ENCODE peak calls at places on chromosomes 2 and 18, in ten cellular contexts. V, U, A, Y, D, N, J, E, Q and H are unnamed samples.

GRCh38 chr2:47070155-47070919 is 84.8 kb downstream of the STPG4 start:
- DNase-seq in V (no peak), U (no peak), A (no peak), Y (no peak), D (no peak), N (no peak), J (no peak), E (peak), Q (no peak), H (no peak)

GRCh38 chr2:110732422-110733413 is at the start of gene ACOXL:
- DNase-seq in V (no peak), U (peak), A (peak), Y (no peak), D (peak), N (peak), J (peak), E (no peak), Q (no peak), H (no peak)

GRCh38 chr2:210756821-210757220 is 200.4 kb downstream of the CPS1 start:
- DNase-seq in V (no peak), U (no peak), A (no peak), Y (no peak), D (no peak), N (no peak), J (no peak), E (no peak), Q (no peak), H (no peak)

GRCh38 chr18:48814490-48815181 is 136.1 kb downstream of the SMAD7 start:
- DNase-seq in V (peak), U (peak), A (no peak), Y (no peak), D (peak), N (no peak), J (peak), E (peak), Q (no peak), H (peak)

GRCh38 chr2:54755641-54756326 is 32.3 kb downstream of the EML6 start:
- DNase-seq in V (no peak), U (no peak), A (no peak), Y (no peak), D (peak), N (no peak), J (no peak), E (no peak), Q (peak), H (no peak)

GRCh38 chr2:181458881-181459280 is 1.7 kb downstream of the ITGA4 start:
- DNase-seq in V (no peak), U (no peak), A (no peak), Y (no peak), D (no peak), N (no peak), J (no peak), E (no peak), Q (peak), H (no peak)

GRCh38 chr2:64522843-64523428 is 1.2 kb upstream of the AFTPH start:
- DNase-seq in V (no peak), U (no peak), A (peak), Y (peak), D (peak), N (peak), J (peak), E (no peak), Q (peak), H (peak)

GRCh38 chr2:98790221-98790620 is 59.3 kb upstream of the MGAT4A start:
- DNase-seq in V (no peak), U (no peak), A (no peak), Y (no peak), D (no peak), N (no peak), J (no peak), E (no peak), Q (no peak), H (no peak)

GRCh38 chr2:54671010-54671409 is 52.5 kb upstream of the EML6 start:
- DNase-seq in V (no peak), U (no peak), A (no peak), Y (no peak), D (no peak), N (no peak), J (no peak), E (no peak), Q (no peak), H (no peak)

GRCh38 chr2:68921646-68922045 is 31.0 kb downstream of the GKN2 start:
- DNase-seq in V (no peak), U (no peak), A (no peak), Y (no peak), D (no peak), N (no peak), J (no peak), E (no peak), Q (no peak), H (no peak)

GRCh38 chr18:79859314-79859713 is 61.6 kb downstream of the KCNG2 start:
- DNase-seq in V (no peak), U (no peak), A (no peak), Y (no peak), D (no peak), N (no peak), J (no peak), E (no peak), Q (no peak), H (peak)

GRCh38 chr18:45560870-45561269 is 54.4 kb upstream of the SLC14A2 start:
- DNase-seq in V (no peak), U (no peak), A (no peak), Y (no peak), D (no peak), N (no peak), J (no peak), E (no peak), Q (no peak), H (no peak)

GRCh38 chr2:132811148-132811915 is 141.3 kb upstream of the LYPD1 start:
- DNase-seq in V (no peak), U (no peak), A (no peak), Y (no peak), D (no peak), N (no peak), J (no peak), E (no peak), Q (no peak), H (no peak)

GRCh38 chr2:157279331-157279730 is 21.8 kb downstream of the GALNT5 start:
- DNase-seq in V (no peak), U (no peak), A (no peak), Y (no peak), D (peak), N (no peak), J (peak), E (no peak), Q (no peak), H (no peak)

GRCh38 chr2:190766174-190766572 is 114.4 kb upstream of the GLS start:
- DNase-seq in V (no peak), U (no peak), A (no peak), Y (no peak), D (no peak), N (no peak), J (no peak), E (no peak), Q (no peak), H (no peak)

GRCh38 chr2:45607701-45608100 is 3.4 kb downstream of the SRBD1 start:
- DNase-seq in V (no peak), U (no peak), A (peak), Y (peak), D (no peak), N (no peak), J (no peak), E (no peak), Q (peak), H (no peak)

GRCh38 chr2:45612265-45612664 is 1.2 kb upstream of the SRBD1 start:
- DNase-seq in V (no peak), U (no peak), A (no peak), Y (no peak), D (no peak), N (no peak), J (no peak), E (no peak), Q (no peak), H (no peak)

GRCh38 chr2:45612741-45613140 is 1.7 kb upstream of the SRBD1 start:
- DNase-seq in V (no peak), U (no peak), A (no peak), Y (no peak), D (no peak), N (no peak), J (no peak), E (no peak), Q (no peak), H (no peak)

GRCh38 chr2:45611020-45611737 is at the start of gene SRBD1:
- DNase-seq in V (peak), U (peak), A (peak), Y (peak), D (peak), N (peak), J (peak), E (peak), Q (peak), H (peak)

DNA sequence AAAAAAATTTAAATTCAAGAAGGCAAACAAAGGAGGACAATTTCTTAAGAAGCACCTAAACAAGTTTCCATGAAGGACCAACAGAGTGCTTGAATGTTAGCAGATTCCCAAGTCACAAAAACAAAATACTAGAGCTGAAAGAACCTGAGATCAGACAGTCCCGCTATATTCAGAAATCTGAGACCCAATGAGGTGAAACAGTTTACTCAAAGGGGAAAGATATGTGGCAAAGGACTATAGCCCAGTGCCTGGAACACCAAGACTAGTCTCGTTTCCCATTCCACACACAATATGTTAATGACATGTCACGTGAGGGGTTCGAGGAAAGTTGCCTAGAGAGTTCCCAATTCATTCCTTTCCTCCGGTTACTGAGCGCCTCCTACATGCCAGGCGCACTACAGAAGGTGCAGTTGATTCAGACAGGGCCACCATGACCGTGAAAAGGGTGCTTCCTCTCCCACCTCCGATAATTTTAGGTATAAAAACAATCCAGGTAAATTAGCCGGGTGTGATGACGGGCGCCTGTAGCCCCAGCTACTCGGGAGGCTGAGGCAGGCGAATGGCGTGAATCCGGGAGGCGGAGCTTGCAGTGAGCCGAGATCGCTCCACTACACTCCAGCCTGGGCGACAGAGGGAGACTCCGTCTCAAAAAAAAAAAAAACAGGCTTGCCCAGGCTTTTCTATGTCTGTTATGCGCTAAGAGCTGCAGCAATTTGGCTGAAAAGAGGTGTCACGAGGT is 617 bp downstream of the SRBD1 start:
- DNase-seq in V (peak), U (peak), A (peak), Y (peak), D (peak), N (peak), J (peak), E (peak), Q (peak), H (peak)
- TF ChIP-seq CTCF in V (no peak), U (peak), A (peak), Y (peak), D (peak), N (peak), J (no peak), E (no peak), Q (peak), H (no peak)

GRCh38 chr18:13566941-13567762 is 159.2 kb downstream of the FAM210A start:
- DNase-seq in V (peak), U (peak), A (no peak), Y (no peak), D (peak), N (no peak), J (no peak), E (peak), Q (no peak), H (no peak)
- TF ChIP-seq POLR2A in V (no peak), U (peak), A (no peak), Y (no peak), D (peak), N (no peak), J (no peak), E (no peak), Q (no peak), H (no peak)

GRCh38 chr18:9762561-9762960 is 54.5 kb downstream of the RAB31 start:
- DNase-seq in V (no peak), U (no peak), A (no peak), Y (no peak), D (no peak), N (no peak), J (no peak), E (no peak), Q (no peak), H (no peak)
- TF ChIP-seq CTCF in V (no peak), U (no peak), A (no peak), Y (no peak), D (no peak), N (no peak), J (no peak), E (no peak), Q (no peak), H (no peak)

DNA sequence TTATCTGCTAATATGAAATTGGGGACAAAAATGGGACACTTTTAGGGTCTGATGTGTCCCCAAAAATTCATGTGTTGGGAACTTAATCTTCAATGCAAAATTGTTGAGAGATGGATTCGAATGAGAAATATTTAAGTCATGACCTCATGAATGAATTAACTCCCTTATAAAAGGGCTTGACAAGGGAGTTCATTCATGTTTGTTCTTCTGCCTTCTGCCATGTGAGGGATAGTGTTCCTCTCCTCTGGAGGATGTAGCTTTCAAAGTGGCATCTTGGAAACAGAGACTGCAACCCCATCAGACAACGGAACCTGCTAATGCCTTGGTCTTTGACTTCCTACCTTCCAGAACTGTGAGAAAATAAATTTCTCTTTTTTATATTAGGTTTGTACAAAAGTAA is 89.2 kb upstream of the LINC00305 start:
- DNase-seq in V (no peak), U (no peak), A (no peak), Y (no peak), D (no peak), N (no peak), J (no peak), E (no peak), Q (no peak), H (no peak)
- TF ChIP-seq POLR2A in V (no peak), U (no peak), A (no peak), Y (no peak), D (no peak), N (no peak), J (no peak), E (no peak), Q (no peak), H (no peak)

GRCh38 chr2:104702026-104702425 is 151.9 kb upstream of the POU3F3 start:
- DNase-seq in V (no peak), U (no peak), A (no peak), Y (no peak), D (no peak), N (no peak), J (no peak), E (no peak), Q (no peak), H (no peak)
- TF ChIP-seq CTCF in V (no peak), U (no peak), A (no peak), Y (no peak), D (no peak), N (no peak), J (no peak), E (no peak), Q (no peak), H (no peak)

DNA sequence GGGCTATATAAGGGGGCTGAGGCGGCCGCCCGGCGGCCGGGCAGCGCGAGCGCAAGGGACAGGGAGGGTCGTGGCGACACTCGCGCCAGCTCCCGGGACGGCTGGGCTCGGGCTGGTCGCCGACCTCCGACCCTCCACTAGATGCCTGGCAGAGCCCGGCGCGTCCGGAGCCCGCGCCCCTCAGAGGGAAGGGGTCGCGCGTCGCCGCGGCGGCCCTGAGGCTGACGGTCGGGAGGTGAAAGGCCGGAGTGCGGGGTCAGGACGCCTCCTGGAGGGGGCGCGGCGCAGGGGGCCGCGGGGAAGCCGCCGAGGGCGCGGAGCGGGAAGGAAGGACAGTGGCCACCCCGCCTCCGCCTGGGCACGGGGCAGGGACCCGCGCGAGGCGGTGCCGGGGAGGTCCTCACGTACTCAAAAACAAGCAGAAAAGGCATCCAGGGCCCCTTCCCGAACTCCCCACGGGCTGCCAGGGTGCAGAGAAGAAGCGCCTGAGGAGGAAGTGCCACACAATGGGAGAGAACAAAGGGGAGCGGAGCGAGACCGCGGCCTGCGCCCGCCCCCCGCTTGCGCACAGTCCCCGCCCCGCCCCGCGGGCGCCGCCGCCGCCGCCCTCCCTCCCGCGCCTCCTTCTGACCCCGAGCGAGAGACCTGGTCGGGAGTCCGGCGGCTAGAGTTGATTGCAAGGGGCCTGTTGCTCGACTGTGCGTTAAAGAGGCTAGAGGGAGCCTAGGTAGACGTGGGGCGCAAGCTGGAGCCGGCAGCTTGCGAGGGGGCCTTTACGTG is 791 bp upstream of the KLF7 start:
- DNase-seq in V (peak), U (peak), A (no peak), Y (peak), D (peak), N (peak), J (peak), E (peak), Q (peak), H (peak)
- TF ChIP-seq POLR2A in V (peak), U (peak), A (peak), Y (peak), D (peak), N (peak), J (peak), E (peak), Q (peak), H (no peak)

DNA sequence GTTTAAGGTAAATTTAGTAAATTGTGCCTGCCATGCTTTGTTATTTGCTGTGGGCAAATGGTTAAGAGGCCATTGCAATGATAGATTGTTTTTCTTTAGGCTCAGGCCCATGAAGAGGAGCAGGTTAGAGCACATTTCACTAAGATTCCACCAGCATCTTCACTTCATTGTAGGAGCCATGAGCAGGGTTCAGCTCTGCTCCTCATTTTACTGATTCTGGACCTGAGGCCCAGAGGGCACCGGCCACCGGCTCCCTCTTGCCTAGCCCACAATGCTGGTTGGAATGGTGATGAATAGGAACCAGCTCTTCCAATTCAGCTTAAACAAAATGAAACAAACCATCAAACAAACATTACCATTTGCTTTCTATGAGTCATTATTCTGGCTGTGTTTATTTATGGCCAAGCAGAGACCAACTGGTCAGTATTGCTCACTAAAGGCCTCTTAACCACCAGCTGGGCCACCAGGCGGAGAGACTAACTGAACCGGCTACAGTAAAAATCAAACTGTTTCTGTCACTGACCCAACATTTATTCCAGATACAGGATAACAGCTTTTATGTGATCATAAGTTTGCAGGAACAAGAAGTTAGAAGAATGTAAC is 176.7 kb downstream of the MTX2 start:
- DNase-seq in V (no peak), U (no peak), A (no peak), Y (no peak), D (no peak), N (peak), J (no peak), E (no peak), Q (no peak), H (no peak)
- TF ChIP-seq CTCF in V (no peak), U (no peak), A (no peak), Y (no peak), D (no peak), N (no peak), J (no peak), E (no peak), Q (no peak), H (no peak)

GRCh38 chr18:76075777-76076176 is 419.3 kb downstream of the ZNF516 start:
- DNase-seq in V (no peak), U (no peak), A (no peak), Y (no peak), D (no peak), N (no peak), J (no peak), E (no peak), Q (no peak), H (no peak)

GRCh38 chr18:76080430-76080829 is 414.6 kb downstream of the ZNF516 start:
- DNase-seq in V (no peak), U (no peak), A (no peak), Y (no peak), D (no peak), N (no peak), J (no peak), E (no peak), Q (no peak), H (no peak)

GRCh38 chr18:76081536-76081935 is 413.5 kb downstream of the ZNF516 start:
- DNase-seq in V (no peak), U (no peak), A (no peak), Y (no peak), D (no peak), N (no peak), J (no peak), E (no peak), Q (no peak), H (no peak)
- TF ChIP-seq POLR2A in V (no peak), U (no peak), A (no peak), Y (no peak), D (no peak), N (no peak), J (no peak), E (no peak), Q (no peak), H (no peak)

GRCh38 chr2:136384541-136385303 is 266.8 kb upstream of the CXCR4 start:
- DNase-seq in V (no peak), U (no peak), A (peak), Y (peak), D (peak), N (peak), J (no peak), E (no peak), Q (peak), H (no peak)

GRCh38 chr2:136378712-136379595 is 261.0 kb upstream of the CXCR4 start:
- DNase-seq in V (no peak), U (peak), A (peak), Y (peak), D (peak), N (peak), J (peak), E (no peak), Q (peak), H (no peak)

GRCh38 chr2:136383161-136383560 is 265.2 kb upstream of the CXCR4 start:
- DNase-seq in V (no peak), U (no peak), A (no peak), Y (no peak), D (no peak), N (no peak), J (no peak), E (no peak), Q (no peak), H (no peak)

GRCh38 chr2:136381722-136382633 is 264.0 kb upstream of the CXCR4 start:
- DNase-seq in V (no peak), U (peak), A (no peak), Y (no peak), D (peak), N (no peak), J (peak), E (peak), Q (peak), H (no peak)

DNA sequence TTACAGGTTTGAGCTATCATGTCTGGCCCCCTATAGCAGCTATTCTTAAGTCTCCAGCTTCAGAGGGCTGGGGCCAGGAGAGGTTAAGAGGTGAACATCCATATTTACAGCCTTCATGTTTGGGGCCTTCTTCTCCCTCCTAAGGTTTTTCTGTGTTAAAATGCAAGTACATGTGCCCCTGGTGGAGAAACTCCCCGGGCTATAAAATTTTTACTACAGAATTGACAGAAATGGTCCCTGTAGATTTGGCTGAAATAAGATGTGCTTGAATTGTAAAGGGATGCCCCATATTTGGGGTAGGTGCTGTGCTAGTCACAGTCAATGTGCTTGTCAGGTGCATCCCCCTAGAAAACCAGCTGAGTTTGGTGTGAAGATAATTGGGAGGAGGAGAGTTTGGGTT is 263.3 kb upstream of the CXCR4 start:
- DNase-seq in V (no peak), U (no peak), A (no peak), Y (no peak), D (no peak), N (no peak), J (no peak), E (no peak), Q (peak), H (no peak)
- TF ChIP-seq CTCF in V (no peak), U (no peak), A (no peak), Y (no peak), D (no peak), N (no peak), J (no peak), E (no peak), Q (no peak), H (no peak)